ENCODE peak calls at places on chromosome 12, in nine cellular contexts. U is natural killer cell; L is stimulated activated CD4-positive, alpha-beta T cell treated with anti-CD3 and anti-CD28 coated beads, TNF-alpha, amount 100 ng/mL, for 4 hours; D is occipital lobe; C is activated CD4-positive, alpha-beta T cell treated with anti-CD3 and anti-CD28 coated beads for 36 hours; T is GM13976; W is endothelial cell; K is ELR; G is CD4-positive, alpha-beta T cell. F is an unnamed sample.

GRCh38 chr12:46490635-46491034 is 118.1 kb upstream of the SLC38A2 start:
- DNase-seq in C (no peak), T (no peak), U (no peak), L (no peak), W (no peak), K (peak; percentile 69), G (no peak), D (no peak), F (no peak)

GRCh38 chr12:78584695-78585094 is 279.9 kb upstream of the SYT1 start:
- DNase-seq in T (no peak), W (peak; percentile 47), D (no peak), L (no peak), G (no peak), C (peak; percentile 6), U (no peak), K (peak; percentile 57), F (no peak)

GRCh38 chr12:15977999-15978398 is 66.9 kb downstream of the DERA start:
- DNase-seq in T (no peak), D (no peak), W (no peak), G (no peak), U (no peak), L (no peak), K (no peak), C (no peak), F (no peak)

GRCh38 chr12:53843545-53843944 is 91.8 kb upstream of the CISTR start:
- DNase-seq in U (no peak), C (no peak), D (no peak), W (no peak), K (no peak), L (no peak), G (no peak), T (no peak), F (no peak)

GRCh38 chr12:109539508-109539907 is 33.8 kb downstream of the MMAB start:
- DNase-seq in T (no peak), K (peak; percentile 89), C (no peak), G (no peak), D (no peak), L (no peak), U (no peak), W (no peak), F (no peak)

GRCh38 chr12:4535092-4535491 is 3.6 kb upstream of the RAD51AP1 start:
- DNase-seq in T (no peak), G (no peak), K (no peak), L (no peak), D (no peak), W (no peak), U (no peak), C (no peak), F (no peak)

GRCh38 chr12:38886064-38886463 is 19.3 kb downstream of the CPNE8 start:
- DNase-seq in G (no peak), D (no peak), T (no peak), L (no peak), W (no peak), K (no peak), U (no peak), C (peak; percentile 55), F (no peak)

GRCh38 chr12:7837366-7837765 is 35.3 kb downstream of the SLC2A14 start:
- DNase-seq in K (no peak), U (no peak), L (no peak), G (no peak), C (no peak), W (no peak), D (no peak), T (no peak), F (no peak)

GRCh38 chr12:123041042-123041531 is 60.6 kb downstream of the ARL6IP4 start:
- DNase-seq in U (no peak), T (no peak), G (no peak), L (no peak), C (no peak), W (no peak), D (no peak), K (no peak), F (no peak)

GRCh38 chr12:106442575-106442974 is 85.0 kb downstream of the POLR3B start:
- DNase-seq in G (no peak), U (no peak), W (no peak), D (no peak), L (no peak), K (no peak), T (no peak), C (no peak), F (no peak)

GRCh38 chr12:40104461-40105264 is 1.2 kb downstream of the SLC2A13 start:
- DNase-seq in D (no peak), K (peak; percentile 8), C (peak; percentile 16), W (no peak), L (no peak), T (no peak), U (no peak), G (no peak), F (no peak)

GRCh38 chr12:8157484-8158198 is 826 bp downstream of the ZNF705A start:
- DNase-seq in L (no peak), K (no peak), C (no peak), T (no peak), D (no peak), W (no peak), U (no peak), G (no peak), F (no peak)